ENCODE peak calls at places on chromosomes 11 and 22, in four cellular contexts. B is AG10803, T is brain microvascular endothelial cell, V is GM23338. S is an unnamed sample.

GRCh38 chr11:46114961-46115360 is 6.3 kb downstream of the PHF21A start:
- DNase-seq in B (no peak), T (no peak), V (no peak), S (no peak)

GRCh38 chr22:23569716-23570115 is 10.4 kb downstream of the IGLL1 start:
- DNase-seq in B (no peak), T (no peak), V (no peak), S (no peak)

GRCh38 chr11:106724293-106724892 is 293.9 kb downstream of the GUCY1A2 start:
- DNase-seq in B (no peak), T (no peak), V (no peak), S (peak; percentile 38)

GRCh38 chr11:64028398-64029115 is 7.2 kb upstream of the FLRT1 start:
- DNase-seq in B (no peak), T (no peak), V (peak; percentile 96), S (peak; percentile 27)

GRCh38 chr11:124707813-124708212 is 31.9 kb upstream of the NRGN start:
- DNase-seq in B (no peak), T (no peak), V (no peak), S (no peak)

GRCh38 chr11:69546735-69547370 is 65.4 kb downstream of the LINC01488 start:
- DNase-seq in B (no peak), T (no peak), V (no peak), S (no peak)

GRCh38 chr11:18765554-18765953 is 26.0 kb downstream of the PTPN5 start:
- DNase-seq in B (no peak), T (no peak), V (no peak), S (peak; percentile 52)

GRCh38 chr11:131290111-131290510 is 80.3 kb upstream of the NTM start:
- DNase-seq in B (no peak), T (no peak), V (peak; percentile 25), S (no peak)

GRCh38 chr11:117690484-117691205 is 106.4 kb downstream of the DSCAML1 start:
- DNase-seq in B (no peak), T (no peak), V (no peak), S (no peak)

GRCh38 chr11:69923196-69923595 is 104.0 kb upstream of the FGF3 start:
- DNase-seq in B (no peak), T (no peak), V (no peak), S (no peak)

GRCh38 chr11:106552694-106553203 is 465.5 kb downstream of the GUCY1A2 start:
- DNase-seq in B (no peak), T (no peak), V (no peak), S (no peak)

GRCh38 chr11:86738615-86739014 is 61.7 kb upstream of the PRSS23 start:
- DNase-seq in B (no peak), T (no peak), V (no peak), S (no peak)

GRCh38 chr22:20446383-20446970 is 8.9 kb upstream of the SCARF2 start:
- DNase-seq in B (no peak), T (no peak), V (no peak), S (no peak)

GRCh38 chr11:80538040-80538439 is 1097.2 kb upstream of the TENM4 start:
- DNase-seq in B (no peak), T (no peak), V (no peak), S (no peak)

GRCh38 chr22:47498969-47499368 is 736.5 kb downstream of the TBC1D22A start:
- DNase-seq in B (no peak), T (no peak), V (no peak), S (no peak)

GRCh38 chr11:48013269-48013901 is 33.0 kb downstream of the PTPRJ start:
- DNase-seq in B (peak; percentile 38), T (no peak), V (no peak), S (no peak)

GRCh38 chr11:119774180-119774763 is 45.3 kb upstream of the NECTIN1 start:
- DNase-seq in B (no peak), T (no peak), V (peak; percentile 83), S (peak; percentile 25)

GRCh38 chr22:39546064-39546365 is 13.5 kb upstream of the RPS19BP1 start:
- DNase-seq in B (no peak), T (no peak), V (no peak), S (no peak)

GRCh38 chr22:36816635-36817428 is at the start of gene PVALB:
- DNase-seq in B (no peak), T (peak; percentile 2), V (peak; percentile 62), S (peak; percentile 29)

GRCh38 chr11:5722622-5723021 is 13.6 kb upstream of the OR56B1 start:
- DNase-seq in B (no peak), T (no peak), V (no peak), S (no peak)

GRCh38 chr11:122882189-122882808 is at the start of gene JHY:
- DNase-seq in B (no peak), T (no peak), V (peak; percentile 78), S (no peak)

GRCh38 chr11:75891947-75892739 is 77.1 kb downstream of the UVRAG start:
- DNase-seq in B (no peak), T (no peak), V (no peak), S (no peak)

GRCh38 chr11:119195680-119196079 is 10.4 kb downstream of the NHERF4 start:
- DNase-seq in B (peak; percentile 53), T (peak; percentile 69), V (peak; percentile 96), S (peak; percentile 50)

GRCh38 chr22:35070451-35071093 is 4.6 kb downstream of the ISX start:
- DNase-seq in B (no peak), T (no peak), V (no peak), S (no peak)

GRCh38 chr11:78715639-78716311 is 141.1 kb upstream of the NARS2 start:
- DNase-seq in B (peak; percentile 61), T (peak; percentile 63), V (peak; percentile 91), S (peak; percentile 90)

GRCh38 chr11:106077609-106078517 is at the start of gene AASDHPPT:
- DNase-seq in B (peak; percentile 34), T (peak; percentile 29), V (peak; percentile 36), S (peak; percentile 64)

GRCh38 chr11:103295704-103296103 is 186.5 kb downstream of the DYNC2H1 start:
- DNase-seq in B (peak; percentile 2), T (no peak), V (peak; percentile 16), S (peak; percentile 23)

GRCh38 chr11:15923169-15923568 is 433.2 kb downstream of the SOX6 start:
- DNase-seq in B (no peak), T (no peak), V (peak; percentile 41), S (no peak)

GRCh38 chr22:25564320-25564978 is at the start of gene GRK3:
- DNase-seq in B (peak; percentile 13), T (peak; percentile 18), V (peak; percentile 75), S (peak; percentile 50)

GRCh38 chr11:127609025-127609788 is 608.6 kb upstream of the KIRREL3 start:
- DNase-seq in B (no peak), T (no peak), V (peak; percentile 59), S (no peak)

GRCh38 chr11:83674498-83674897 is 388.3 kb upstream of the CCDC90B start:
- DNase-seq in B (no peak), T (no peak), V (no peak), S (no peak)

GRCh38 chr22:50469377-50470305 is 5.2 kb downstream of the SBF1 start:
- DNase-seq in B (peak; percentile 27), T (peak; percentile 19), V (peak; percentile 56), S (peak; percentile 17)

GRCh38 chr11:74084796-74085541 is 76.1 kb upstream of the UCP3 start:
- DNase-seq in B (peak; percentile 15), T (no peak), V (no peak), S (no peak)

GRCh38 chr22:38435960-38436359 is 19.0 kb downstream of the KCNJ4 start:
- DNase-seq in B (no peak), T (no peak), V (no peak), S (no peak)

S was measured in fibroblast of lung.